ENCODE peak calls at places on chromosome 16, in six cellular contexts. P, S, C, R, A and I are unnamed samples.

GRCh38 chr16:55091213-55091870 is 160.7 kb downstream of the IRX5 start:
- DNase-seq in P (no peak), S (no peak), C (no peak), R (no peak), A (no peak), I (no peak)

GRCh38 chr16:8941718-8942344 is 21.9 kb downstream of the USP7 start:
- DNase-seq in P (no peak), S (no peak), C (no peak), R (no peak), A (no peak), I (no peak)

GRCh38 chr16:71853413-71853812 is 7.6 kb downstream of the ATXN1L start:
- DNase-seq in P (no peak), S (no peak), C (no peak), R (no peak), A (no peak), I (no peak)

GRCh38 chr16:49763826-49764225 is 92.1 kb downstream of the ZNF423 start:
- DNase-seq in P (no peak), S (no peak), C (no peak), R (no peak), A (no peak), I (peak; percentile 66)

GRCh38 chr16:70740919-70741778 is 55.3 kb upstream of the MTSS2 start:
- DNase-seq in P (peak; percentile 90), S (no peak), C (no peak), R (peak; percentile 57), A (no peak), I (no peak)

GRCh38 chr16:82639666-82640336 is 13.0 kb downstream of the CDH13 start:
- DNase-seq in P (peak; percentile 73), S (no peak), C (no peak), R (peak; percentile 80), A (peak; percentile 22), I (peak; percentile 67)

GRCh38 chr16:84396537-84397008 is 28.2 kb downstream of the ATP2C2 start:
- DNase-seq in P (no peak), S (no peak), C (no peak), R (peak; percentile 13), A (no peak), I (no peak)

GRCh38 chr16:78543066-78543465 is 443.6 kb downstream of the WWOX start:
- DNase-seq in P (no peak), S (no peak), C (no peak), R (no peak), A (no peak), I (no peak)

GRCh38 chr16:53043462-53043861 is 9.2 kb downstream of the CHD9NB start:
- DNase-seq in P (no peak), S (no peak), C (no peak), R (peak; percentile 28), A (no peak), I (no peak)

GRCh38 chr16:77610496-77610895 is 111.8 kb upstream of the NUDT7 start:
- DNase-seq in P (no peak), S (no peak), C (no peak), R (peak; percentile 51), A (no peak), I (no peak)

GRCh38 chr16:26680671-26681070 is 386.1 kb upstream of the C16orf82 start:
- DNase-seq in P (no peak), S (no peak), C (no peak), R (no peak), A (no peak), I (no peak)

GRCh38 chr16:46899443-46900143 is 15.4 kb downstream of the GPT2 start:
- DNase-seq in P (peak; percentile 47), S (no peak), C (no peak), R (no peak), A (no peak), I (no peak)

GRCh38 chr16:22120440-22120839 is 28.1 kb downstream of the VWA3A start:
- DNase-seq in P (no peak), S (no peak), C (no peak), R (no peak), A (no peak), I (no peak)